ENCODE peak calls at places on chromosomes 11 and 22, in five cellular contexts. K is LHCN-M2; M is NCI-H1694 treated with DMSO at 0.1 percent for 48 hours; E is cardiac fibroblast; Q is effector memory CD8-positive, alpha-beta T cell. J is an unnamed sample.

GRCh38 chr11:69187540-69188065 is 31.9 kb downstream of the SMIM38 start:
- DNase-seq in K (no peak), M (no peak), E (no peak), Q (no peak), J (no peak)

GRCh38 chr22:37753746-37754145 is 54.0 kb upstream of the GCAT start:
- DNase-seq in K (peak), M (no peak), E (peak), Q (no peak), J (no peak)

GRCh38 chr11:131481317-131481716 is 110.9 kb downstream of the NTM start:
- DNase-seq in K (no peak), M (no peak), E (peak), Q (no peak), J (no peak)

GRCh38 chr11:16895306-16895705 is 118.9 kb downstream of the PLEKHA7 start:
- DNase-seq in K (peak), M (no peak), E (no peak), Q (no peak), J (no peak)

GRCh38 chr11:83521647-83522596 is 235.8 kb upstream of the CCDC90B start:
- DNase-seq in K (peak), M (peak), E (peak), Q (no peak), J (no peak)

GRCh38 chr11:80315263-80315662 is 874.4 kb upstream of the TENM4 start:
- DNase-seq in K (no peak), M (no peak), E (no peak), Q (no peak), J (no peak)

GRCh38 chr22:20833225-20833665 is 25.4 kb downstream of the PI4KA start:
- DNase-seq in K (no peak), M (no peak), E (no peak), Q (no peak), J (no peak)

GRCh38 chr11:27456140-27456801 is 16.3 kb downstream of the LGR4 start:
- DNase-seq in K (peak), M (no peak), E (peak), Q (no peak), J (no peak)

GRCh38 chr11:86156397-86156977 is 87.6 kb upstream of the PICALM start:
- DNase-seq in K (no peak), M (no peak), E (no peak), Q (no peak), J (no peak)

GRCh38 chr22:31240011-31240410 is 27.9 kb downstream of the LIMK2 start:
- DNase-seq in K (no peak), M (no peak), E (peak), Q (no peak), J (no peak)